ENCODE peak calls at places on chromosomes 13 and 19, in seven cellular contexts. Q is T-helper 1 cell, I is cardiac fibroblast, M is fibroblast of pulmonary artery, S is left lung, G is T-helper 9 cell, B is fibroblast of the aortic adventitia. N is an unnamed sample.

GRCh38 chr19:53079313-53079924 is 23.8 kb downstream of the ZNF160 start:
- DNase-seq in S (no peak), G (no peak), B (no peak), M (no peak), Q (no peak), I (no peak), N (no peak)

GRCh38 chr13:75129331-75129730 is 352.6 kb downstream of the TBC1D4 start:
- DNase-seq in B (peak; percentile 7), G (no peak), M (no peak), I (no peak), Q (no peak), S (no peak), N (no peak)

GRCh38 chr13:42039946-42040729 is 8.3 kb upstream of the DGKH start:
- DNase-seq in I (peak; percentile 84), Q (peak; percentile 85), B (peak; percentile 87), M (peak; percentile 89), S (peak; percentile 93), G (peak; percentile 89), N (peak; percentile 95)

GRCh38 chr19:11560404-11560988 is 1.5 kb upstream of the ELOF1 start:
- DNase-seq in G (peak; percentile 15), Q (peak; percentile 35), S (no peak), B (peak; percentile 79), I (peak; percentile 80), M (peak; percentile 80), N (no peak)

GRCh38 chr19:16232127-16232526 is 34.4 kb downstream of the AP1M1 start:
- DNase-seq in S (no peak), Q (no peak), G (no peak), I (no peak), B (no peak), M (no peak), N (no peak)

GRCh38 chr13:80473695-80474094 is 132.8 kb upstream of the SPRY2 start:
- DNase-seq in M (peak; percentile 71), B (peak; percentile 71), Q (no peak), S (no peak), G (no peak), I (peak; percentile 88), N (no peak)

GRCh38 chr19:51783373-51783772 is 11.6 kb upstream of the FPR3 start:
- DNase-seq in Q (no peak), I (peak; percentile 63), B (peak; percentile 30), M (peak; percentile 48), G (no peak), S (no peak), N (no peak)

GRCh38 chr13:99320693-99321481 is 13.7 kb upstream of the GPR183 start:
- DNase-seq in Q (no peak), S (no peak), M (peak; percentile 93), B (peak; percentile 90), I (peak; percentile 96), G (no peak), N (no peak)

GRCh38 chr13:27979765-27980279 is 8.7 kb downstream of the URAD start:
- DNase-seq in B (no peak), G (no peak), M (no peak), I (no peak), Q (no peak), S (no peak), N (no peak)

GRCh38 chr19:44764975-44765948 is 12.4 kb upstream of the CBLC start:
- DNase-seq in S (peak; percentile 70), Q (no peak), B (no peak), I (peak; percentile 69), G (no peak), M (peak; percentile 50), N (no peak)

GRCh38 chr13:33799950-33800592 is 17.9 kb upstream of the RFC3 start:
- DNase-seq in I (peak; percentile 64), S (no peak), G (no peak), M (peak; percentile 69), B (peak; percentile 71), Q (no peak), N (no peak)

GRCh38 chr13:63433546-63434150 is 2018.0 kb upstream of the PCDH20 start:
- DNase-seq in S (no peak), I (peak; percentile 40), B (peak; percentile 18), Q (no peak), G (no peak), M (peak; percentile 38), N (no peak)

GRCh38 chr13:41159174-41159573 is 26.6 kb upstream of the KBTBD6 start:
- DNase-seq in S (no peak), B (no peak), M (no peak), Q (no peak), G (no peak), I (no peak), N (no peak)

GRCh38 chr19:7874080-7874856 is at the start of gene PRR36:
- DNase-seq in I (no peak), Q (no peak), G (no peak), B (no peak), S (no peak), M (no peak), N (no peak)

GRCh38 chr19:1009976-1010538 is 9.8 kb downstream of the GRIN3B start:
- DNase-seq in S (no peak), I (no peak), G (no peak), Q (no peak), M (no peak), B (no peak), N (no peak)

GRCh38 chr13:19836472-19836871 is 27.0 kb downstream of the ZMYM5 start:
- DNase-seq in B (peak; percentile 28), Q (no peak), G (no peak), S (no peak), I (peak; percentile 20), M (peak; percentile 25), N (no peak)

GRCh38 chr19:12733907-12734214 is 623 bp downstream of the TRIR start:
- DNase-seq in B (no peak), S (no peak), I (no peak), G (no peak), Q (no peak), M (no peak), N (no peak)

GRCh38 chr13:81929988-81930387 is 1589.1 kb upstream of the SPRY2 start:
- DNase-seq in S (no peak), B (no peak), M (peak; percentile 34), G (no peak), I (peak; percentile 5), Q (no peak), N (no peak)

GRCh38 chr19:51688665-51689571 is 4.2 kb upstream of the SPACA6 start:
- DNase-seq in G (no peak), B (peak; percentile 96), I (peak; percentile 97), S (peak; percentile 92), Q (no peak), M (peak; percentile 97), N (peak; percentile 94)

GRCh38 chr19:51083783-51084182 is 1.1 kb upstream of the KLK14 start:
- DNase-seq in Q (no peak), M (no peak), B (no peak), I (no peak), G (no peak), S (no peak), N (no peak)

GRCh38 chr19:754530-754929 is 3.6 kb downstream of the MISP start:
- DNase-seq in M (no peak), I (no peak), Q (no peak), G (no peak), S (no peak), B (no peak), N (no peak)

GRCh38 chr19:1690570-1691307 is 38.3 kb upstream of the TCF3 start:
- DNase-seq in Q (no peak), M (peak; percentile 12), B (no peak), G (peak; percentile 42), I (no peak), S (no peak), N (peak; percentile 82)

GRCh38 chr19:11174336-11174735 is 18.8 kb upstream of the SPC24 start:
- DNase-seq in M (no peak), B (no peak), I (no peak), S (no peak), G (no peak), Q (no peak), N (no peak)

GRCh38 chr13:73401769-73402168 is 343.0 kb downstream of the KLF5 start:
- DNase-seq in B (no peak), M (no peak), S (no peak), I (no peak), G (no peak), Q (no peak), N (no peak)

GRCh38 chr13:106479849-106480400 is 55.5 kb downstream of the EFNB2 start:
- DNase-seq in S (no peak), B (no peak), I (no peak), Q (no peak), G (no peak), M (no peak), N (no peak)

GRCh38 chr19:42135836-42136235 is 3.6 kb upstream of the POU2F2 start:
- DNase-seq in B (no peak), M (no peak), S (no peak), Q (no peak), I (no peak), G (no peak), N (no peak)

GRCh38 chr19:46350758-46351159 is 3.9 kb downstream of the PPP5C start:
- DNase-seq in I (no peak), Q (no peak), M (no peak), B (no peak), G (no peak), S (no peak), N (peak; percentile 64)

GRCh38 chr13:105991622-105992254 is 543.7 kb downstream of the EFNB2 start:
- DNase-seq in B (no peak), Q (no peak), S (no peak), I (peak; percentile 72), G (no peak), M (peak; percentile 87), N (no peak)

GRCh38 chr13:20991741-20992520 is 69.5 kb downstream of the LATS2 start:
- DNase-seq in I (no peak), G (no peak), M (no peak), Q (no peak), S (no peak), B (no peak), N (no peak)

GRCh38 chr13:99626461-99627082 is 125.3 kb downstream of the TM9SF2 start:
- DNase-seq in S (no peak), I (peak; percentile 64), B (peak; percentile 41), Q (no peak), G (no peak), M (peak; percentile 46), N (no peak)

GRCh38 chr13:36282818-36283432 is 14.7 kb downstream of the CCDC169 start:
- DNase-seq in I (peak; percentile 67), B (peak; percentile 77), Q (no peak), M (peak; percentile 71), S (no peak), G (no peak), N (no peak)

GRCh38 chr19:54252845-54253244 is 4.2 kb downstream of the LILRB5 start:
- DNase-seq in M (no peak), S (no peak), Q (no peak), I (no peak), G (no peak), B (no peak), N (no peak)

N was measured in aorta.